ENCODE peak calls at places on chromosome 17, in five cellular contexts. X is neural progenitor cell; Z is CD4-positive, alpha-beta T cell; C is NCI-H69; N is activated CD8-positive, alpha-beta T cell treated with anti-CD3 and anti-CD28 coated beads for 36 hours. G is an unnamed sample.

GRCh38 chr17:6303664-6304063 is 131.3 kb downstream of the AIPL1 start:
- DNase-seq in C (peak), Z (no peak), X (peak), N (peak), G (no peak)

GRCh38 chr17:77242118-77242800 is 101.5 kb downstream of the SEC14L1 start:
- DNase-seq in X (no peak), N (no peak), Z (no peak), C (peak), G (no peak)

GRCh38 chr17:59292174-59292523 is 39.3 kb upstream of the YPEL2 start:
- DNase-seq in X (no peak), Z (no peak), C (peak), N (no peak), G (no peak)

GRCh38 chr17:49993423-49994037 is 1.5 kb downstream of the DLX3 start:
- DNase-seq in N (peak), C (peak), X (peak), Z (no peak), G (no peak)

GRCh38 chr17:77445030-77445907 is 304.5 kb downstream of the SEC14L1 start:
- DNase-seq in N (peak), C (no peak), Z (peak), X (no peak), G (peak)

GRCh38 chr17:22286337-22287041 is 594.2 kb downstream of the KCNJ18 start:
- DNase-seq in Z (no peak), C (no peak), X (no peak), N (no peak), G (no peak)

GRCh38 chr17:9842057-9842758 is 16.5 kb downstream of the GLP2R start:
- DNase-seq in C (no peak), X (no peak), N (no peak), Z (no peak), G (no peak)

GRCh38 chr17:19284005-19284959 is 47.1 kb downstream of the EPN2 start:
- DNase-seq in C (no peak), X (no peak), N (no peak), Z (no peak), G (no peak)

GRCh38 chr17:66836063-66837005 is 1.4 kb downstream of the CACNG5 start:
- DNase-seq in X (no peak), Z (no peak), N (no peak), C (no peak), G (no peak)

GRCh38 chr17:17147821-17148220 is 58.3 kb downstream of the PLD6 start:
- DNase-seq in Z (no peak), C (no peak), N (no peak), X (no peak), G (no peak)

GRCh38 chr17:82551779-82552457 is 32.4 kb downstream of the FOXK2 start:
- DNase-seq in Z (peak), X (peak), C (peak), N (peak), G (peak)

GRCh38 chr17:29615492-29616299 is 7.0 kb downstream of the CORO6 start:
- DNase-seq in C (peak), Z (peak), N (peak), X (peak), G (peak)

GRCh38 chr17:67519801-67520251 is 142.7 kb downstream of the PITPNC1 start:
- DNase-seq in X (peak), Z (no peak), N (no peak), C (no peak), G (no peak)

GRCh38 chr17:6408271-6408670 is 26.6 kb downstream of the AIPL1 start:
- DNase-seq in C (no peak), N (no peak), Z (no peak), X (peak), G (no peak)

GRCh38 chr17:36856169-36856568 is 81.1 kb upstream of the LHX1 start:
- DNase-seq in Z (no peak), N (no peak), C (peak), X (no peak), G (no peak)

GRCh38 chr17:54992797-54993639 is 24.5 kb downstream of the STXBP4 start:
- DNase-seq in X (peak), N (no peak), Z (no peak), C (peak), G (no peak)

GRCh38 chr17:21198411-21198810 is 15.6 kb downstream of the TMEM11 start:
- DNase-seq in Z (no peak), N (no peak), C (no peak), X (no peak), G (no peak)

GRCh38 chr17:34777044-34777443 is 184.2 kb downstream of the CCT6B start:
- DNase-seq in X (no peak), Z (no peak), N (no peak), C (no peak), G (no peak)

G was measured in T-helper 17 cell.